ENCODE peak calls at places on chromosomes 3 and 15, in five cellular contexts. One of them, this sample, is unnamed.

GRCh38 chr3:151971814-151972579 is 98.6 kb downstream of the SUCNR1 start:
- DNase-seq in IMR-90: peak; percentile 16
- DNase-seq in HCT116: peak; percentile 74
- DNase-seq in tibial nerve: no peak
- DNase-seq in A549: peak; percentile 27
- DNase-seq in this sample: no peak

GRCh38 chr15:79067969-79068368 is 22.6 kb downstream of the RASGRF1 start:
- DNase-seq in IMR-90: no peak
- DNase-seq in HCT116: no peak
- DNase-seq in tibial nerve: no peak
- DNase-seq in A549: no peak
- DNase-seq in this sample: no peak

GRCh38 chr3:150828997-150829396 is 66.0 kb upstream of the SIAH2 start:
- DNase-seq in IMR-90: no peak
- DNase-seq in HCT116: no peak
- DNase-seq in tibial nerve: no peak
- DNase-seq in A549: no peak
- DNase-seq in this sample: no peak

GRCh38 chr3:26807272-26807671 is 184.7 kb downstream of the LRRC3B start:
- DNase-seq in IMR-90: no peak
- DNase-seq in HCT116: no peak
- DNase-seq in tibial nerve: no peak
- DNase-seq in A549: no peak
- DNase-seq in this sample: no peak

GRCh38 chr3:168647582-168647981 is 551.9 kb upstream of the GOLIM4 start:
- DNase-seq in IMR-90: peak; percentile 21
- DNase-seq in HCT116: no peak
- DNase-seq in tibial nerve: no peak
- DNase-seq in A549: no peak
- DNase-seq in this sample: no peak

GRCh38 chr3:47404420-47404819 is 23.6 kb downstream of the PTPN23 start:
- DNase-seq in IMR-90: no peak
- DNase-seq in HCT116: no peak
- DNase-seq in tibial nerve: no peak
- DNase-seq in A549: no peak
- DNase-seq in this sample: no peak

GRCh38 chr15:39094116-39094515 is 486.8 kb upstream of the THBS1 start:
- DNase-seq in IMR-90: peak; percentile 47
- DNase-seq in HCT116: no peak
- DNase-seq in tibial nerve: no peak
- DNase-seq in A549: no peak
- DNase-seq in this sample: no peak

GRCh38 chr3:17133637-17134545 is 249.1 kb downstream of the PLCL2 start:
- DNase-seq in IMR-90: no peak
- DNase-seq in HCT116: no peak
- DNase-seq in tibial nerve: peak; percentile 14
- DNase-seq in A549: no peak
- DNase-seq in this sample: no peak

GRCh38 chr15:66876731-66877545 is 174.9 kb downstream of the SMAD6 start:
- DNase-seq in IMR-90: no peak
- DNase-seq in HCT116: no peak
- DNase-seq in tibial nerve: no peak
- DNase-seq in A549: no peak
- DNase-seq in this sample: no peak

GRCh38 chr3:126540342-126540849 is 16.4 kb downstream of the CHST13 start:
- DNase-seq in IMR-90: peak; percentile 93
- DNase-seq in HCT116: peak; percentile 76
- DNase-seq in tibial nerve: no peak
- DNase-seq in A549: peak; percentile 33
- DNase-seq in this sample: peak; percentile 57

GRCh38 chr3:14799146-14799545 is 19.6 kb upstream of the FGD5 start:
- DNase-seq in IMR-90: no peak
- DNase-seq in HCT116: no peak
- DNase-seq in tibial nerve: no peak
- DNase-seq in A549: no peak
- DNase-seq in this sample: no peak
- TF ChIP-seq POLR2A in IMR-90: no peak
- TF ChIP-seq POLR2A in HCT116: no peak
- TF ChIP-seq POLR2A in tibial nerve: no peak
- TF ChIP-seq POLR2A in A549: no peak
- TF ChIP-seq POLR2A in this sample: no peak

GRCh38 chr15:85399627-85400026 is 19.2 kb downstream of the AKAP13 start:
- DNase-seq in IMR-90: no peak
- DNase-seq in HCT116: no peak
- DNase-seq in tibial nerve: no peak
- DNase-seq in A549: no peak
- DNase-seq in this sample: no peak
- H3K4me1 ChIP-seq in IMR-90: peaks cover 18% of the 10 kb centered on the region
- H3K4me1 ChIP-seq in HCT116: peaks cover 16% of the 10 kb centered on the region
- H3K4me1 ChIP-seq in tibial nerve: peaks cover 34% of the 10 kb centered on the region
- H3K4me1 ChIP-seq in A549: peaks cover 47% of the 10 kb centered on the region
- H3K4me1 ChIP-seq in this sample: peaks cover 12% of the 10 kb centered on the region

DNA sequence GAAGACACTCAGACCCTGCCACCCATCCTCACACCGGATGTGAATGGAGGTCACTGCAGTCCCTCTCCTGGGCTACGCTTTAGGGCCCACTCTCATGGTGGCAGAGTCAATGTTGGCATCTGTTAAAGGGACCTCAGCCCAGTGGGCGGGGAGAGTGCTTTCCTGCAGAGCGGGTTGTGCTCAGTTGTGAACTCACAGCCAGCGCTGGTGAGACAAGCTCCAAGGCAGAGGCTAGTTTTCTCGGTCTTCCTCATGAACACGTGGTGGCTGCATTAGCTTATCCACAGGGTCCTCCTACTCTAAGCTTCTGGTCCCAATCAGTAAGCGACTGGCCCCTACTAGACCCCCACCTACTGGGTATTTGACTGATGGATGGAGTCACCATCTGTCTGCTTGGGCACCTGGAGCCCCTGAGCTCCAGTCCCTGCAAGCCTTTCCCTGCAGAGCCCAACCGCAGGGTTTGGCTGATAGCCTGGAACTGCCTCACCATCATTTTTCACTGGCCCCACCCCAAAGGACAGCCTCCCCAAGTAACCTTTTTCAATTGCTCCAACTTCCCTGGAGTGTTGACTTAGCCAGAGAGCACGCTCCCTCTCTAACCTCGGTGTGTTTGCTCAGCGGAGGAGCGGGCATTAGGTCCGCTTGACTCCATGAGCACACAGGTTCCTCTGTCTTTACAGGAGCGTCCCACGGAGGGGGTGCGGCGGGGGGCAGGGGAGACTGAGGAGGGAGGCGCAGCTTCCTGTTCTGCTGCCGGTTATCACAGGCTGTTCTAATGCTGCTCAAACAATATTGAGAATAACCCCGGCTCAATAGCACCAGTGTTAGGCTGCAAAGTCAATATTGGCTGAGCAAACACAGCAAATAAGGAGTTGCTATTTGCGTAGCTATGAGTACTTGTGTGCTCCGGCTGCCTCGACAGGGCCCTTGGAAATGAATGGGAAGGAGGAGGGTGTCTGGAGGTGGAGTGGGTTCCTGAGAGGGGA is 141.7 kb downstream of the RPLP1 start:
- DNase-seq in IMR-90: peak; percentile 38
- DNase-seq in HCT116: no peak
- DNase-seq in tibial nerve: peak; percentile 47
- DNase-seq in A549: peak; percentile 98
- DNase-seq in this sample: no peak
- TF ChIP-seq POLR2A in IMR-90: no peak
- TF ChIP-seq POLR2A in HCT116: no peak
- TF ChIP-seq POLR2A in tibial nerve: no peak
- TF ChIP-seq POLR2A in A549: no peak
- TF ChIP-seq POLR2A in this sample: no peak

GRCh38 chr3:195907730-195908438 is 467 bp downstream of the TNK2 start:
- DNase-seq in IMR-90: no peak
- DNase-seq in HCT116: no peak
- DNase-seq in tibial nerve: no peak
- DNase-seq in A549: peak; percentile 32
- DNase-seq in this sample: peak; percentile 86
- H3K4me1 ChIP-seq in IMR-90: peaks cover 25% of the 10 kb centered on the region
- H3K4me1 ChIP-seq in HCT116: peaks cover 40% of the 10 kb centered on the region
- H3K4me1 ChIP-seq in tibial nerve: peaks cover 22% of the 10 kb centered on the region
- H3K4me1 ChIP-seq in A549: peaks cover 33% of the 10 kb centered on the region
- H3K4me1 ChIP-seq in this sample: peaks cover 14% of the 10 kb centered on the region

DNA sequence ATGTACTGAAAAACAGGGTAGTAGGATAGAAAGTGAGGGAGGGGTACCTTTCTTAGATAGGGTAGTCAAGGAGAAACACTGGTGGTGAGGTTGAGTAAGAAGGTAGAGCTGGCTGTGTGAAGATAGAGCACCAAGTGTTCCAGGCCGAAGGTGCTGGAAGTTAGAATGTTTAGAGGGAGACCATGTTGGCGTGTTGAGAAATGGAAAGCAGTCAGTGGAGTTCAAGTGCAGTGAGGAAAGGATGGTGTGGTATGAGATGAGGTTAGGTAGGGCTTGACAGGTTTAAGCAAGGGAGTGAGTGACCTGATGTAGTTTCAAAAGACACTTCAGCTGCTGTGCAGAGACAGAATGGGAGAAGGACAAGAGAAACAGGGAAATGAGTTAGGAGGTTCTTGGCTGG is 54.2 kb upstream of the CHST2 start:
- DNase-seq in IMR-90: no peak
- DNase-seq in HCT116: no peak
- DNase-seq in tibial nerve: no peak
- DNase-seq in A549: no peak
- DNase-seq in this sample: no peak
- TF ChIP-seq POLR2A in IMR-90: no peak
- TF ChIP-seq POLR2A in HCT116: no peak
- TF ChIP-seq POLR2A in tibial nerve: no peak
- TF ChIP-seq POLR2A in A549: no peak
- TF ChIP-seq POLR2A in this sample: no peak

GRCh38 chr15:41794081-41794480 is 19.8 kb downstream of the MAPKBP1 start:
- DNase-seq in IMR-90: peak; percentile 52
- DNase-seq in HCT116: no peak
- DNase-seq in tibial nerve: no peak
- DNase-seq in A549: no peak
- DNase-seq in this sample: no peak

GRCh38 chr15:41796457-41796856 is 22.2 kb downstream of the MAPKBP1 start:
- DNase-seq in IMR-90: peak; percentile 68
- DNase-seq in HCT116: no peak
- DNase-seq in tibial nerve: no peak
- DNase-seq in A549: no peak
- DNase-seq in this sample: no peak

GRCh38 chr15:41798607-41799487 is 24.6 kb downstream of the MAPKBP1 start:
- DNase-seq in IMR-90: no peak
- DNase-seq in HCT116: no peak
- DNase-seq in tibial nerve: no peak
- DNase-seq in A549: no peak
- DNase-seq in this sample: peak; percentile 51

GRCh38 chr15:41797194-41797593 is 22.9 kb downstream of the MAPKBP1 start:
- DNase-seq in IMR-90: no peak
- DNase-seq in HCT116: no peak
- DNase-seq in tibial nerve: no peak
- DNase-seq in A549: no peak
- DNase-seq in this sample: no peak

GRCh38 chr15:41795996-41796395 is 21.7 kb downstream of the MAPKBP1 start:
- DNase-seq in IMR-90: no peak
- DNase-seq in HCT116: no peak
- DNase-seq in tibial nerve: no peak
- DNase-seq in A549: no peak
- DNase-seq in this sample: no peak
- H3K4me1 ChIP-seq in IMR-90: peaks cover 23% of the 10 kb centered on the region
- H3K4me1 ChIP-seq in HCT116: peaks cover 11% of the 10 kb centered on the region
- H3K4me1 ChIP-seq in tibial nerve: peaks cover 13% of the 10 kb centered on the region
- H3K4me1 ChIP-seq in A549: peaks cover 4% of the 10 kb centered on the region
- H3K4me1 ChIP-seq in this sample: peaks cover 10% of the 10 kb centered on the region

GRCh38 chr3:42651248-42652091 is 2.0 kb upstream of the ZBTB47 start:
- DNase-seq in IMR-90: peak; percentile 56
- DNase-seq in HCT116: no peak
- DNase-seq in tibial nerve: no peak
- DNase-seq in A549: no peak
- DNase-seq in this sample: no peak
- TF ChIP-seq POLR2A in IMR-90: no peak
- TF ChIP-seq POLR2A in HCT116: no peak
- TF ChIP-seq POLR2A in tibial nerve: no peak
- TF ChIP-seq POLR2A in A549: no peak
- TF ChIP-seq POLR2A in this sample: no peak

GRCh38 chr15:52150043-52150825 is 37.7 kb upstream of the BCL2L10 start:
- DNase-seq in IMR-90: no peak
- DNase-seq in HCT116: no peak
- DNase-seq in tibial nerve: no peak
- DNase-seq in A549: no peak
- DNase-seq in this sample: no peak

GRCh38 chr15:52150878-52151277 is 38.3 kb upstream of the BCL2L10 start:
- DNase-seq in IMR-90: no peak
- DNase-seq in HCT116: no peak
- DNase-seq in tibial nerve: no peak
- DNase-seq in A549: no peak
- DNase-seq in this sample: no peak

GRCh38 chr15:52153900-52154895 is 37.0 kb downstream of the GNB5 start:
- DNase-seq in IMR-90: no peak
- DNase-seq in HCT116: no peak
- DNase-seq in tibial nerve: no peak
- DNase-seq in A549: no peak
- DNase-seq in this sample: no peak

GRCh38 chr15:52148409-52148808 is 35.8 kb upstream of the BCL2L10 start:
- DNase-seq in IMR-90: peak; percentile 53
- DNase-seq in HCT116: no peak
- DNase-seq in tibial nerve: no peak
- DNase-seq in A549: no peak
- DNase-seq in this sample: no peak

DNA sequence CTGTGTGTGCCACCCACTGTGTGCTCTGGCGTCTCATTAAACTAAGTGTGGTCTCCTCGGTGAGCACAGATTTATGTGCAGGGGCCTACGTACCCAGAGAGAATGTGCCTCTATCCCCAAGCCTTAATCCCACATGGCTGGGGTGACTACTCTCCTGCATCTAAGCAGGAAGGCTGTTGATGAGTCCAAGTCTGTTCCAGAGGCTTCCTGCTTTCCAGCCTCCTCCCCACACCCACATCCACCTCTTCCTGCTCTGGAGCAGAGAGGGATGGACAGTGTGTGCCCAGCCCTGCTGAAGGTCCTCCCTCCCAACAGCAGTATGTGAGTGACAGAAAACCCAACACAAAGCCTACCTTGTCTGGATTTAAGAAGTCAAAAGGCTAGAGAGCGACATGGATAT is 38.8 kb upstream of the BCL2L10 start:
- DNase-seq in IMR-90: no peak
- DNase-seq in HCT116: no peak
- DNase-seq in tibial nerve: no peak
- DNase-seq in A549: no peak
- DNase-seq in this sample: no peak
- H3K4me1 ChIP-seq in IMR-90: peaks cover 8% of the 10 kb centered on the region
- H3K4me1 ChIP-seq in HCT116: no peaks in the 10 kb centered on the region
- H3K4me1 ChIP-seq in tibial nerve: no peaks in the 10 kb centered on the region
- H3K4me1 ChIP-seq in A549: no peaks in the 10 kb centered on the region
- H3K4me1 ChIP-seq in this sample: no peaks in the 10 kb centered on the region

This sample was measured in adrenal gland.